ENCODE peak calls at places on chromosomes 1 and 21, in eight cellular contexts. One of them, this sample, is unnamed. For H4K20me1, the result is how much of the 10 kb centered on the place peaks cover.

GRCh38 chr1:169105434-169106094 is 926 bp upstream of the ATP1B1 start:
- DNase-seq in H9: peak
- DNase-seq in HCT116: no peak
- DNase-seq in fibroblast of lung: peak
- DNase-seq in mammary epithelial cell: peak
- DNase-seq in neural progenitor cell: peak
- DNase-seq in DND-41: peak
- DNase-seq in H1: peak
- DNase-seq in this sample: no peak

GRCh38 chr1:212566522-212567479 is 41.8 kb upstream of the ATF3 start:
- DNase-seq in H9: no peak
- DNase-seq in HCT116: peak
- DNase-seq in fibroblast of lung: peak
- DNase-seq in mammary epithelial cell: peak
- DNase-seq in neural progenitor cell: no peak
- DNase-seq in DND-41: peak
- DNase-seq in H1: no peak
- DNase-seq in this sample: peak

GRCh38 chr21:18744840-18745239 is 341.3 kb upstream of the TMPRSS15 start:
- DNase-seq in H9: no peak
- DNase-seq in HCT116: no peak
- DNase-seq in fibroblast of lung: no peak
- DNase-seq in mammary epithelial cell: no peak
- DNase-seq in neural progenitor cell: peak
- DNase-seq in DND-41: no peak
- DNase-seq in H1: no peak
- DNase-seq in this sample: no peak

GRCh38 chr1:223775054-223775453 is 62.7 kb downstream of the CAPN2 start:
- DNase-seq in H9: no peak
- DNase-seq in HCT116: no peak
- DNase-seq in fibroblast of lung: no peak
- DNase-seq in mammary epithelial cell: no peak
- DNase-seq in neural progenitor cell: no peak
- DNase-seq in DND-41: no peak
- DNase-seq in H1: no peak
- DNase-seq in this sample: no peak

GRCh38 chr1:218718977-218719376 is 373.8 kb downstream of the TGFB2 start:
- DNase-seq in H9: no peak
- DNase-seq in HCT116: no peak
- DNase-seq in fibroblast of lung: peak
- DNase-seq in mammary epithelial cell: no peak
- DNase-seq in neural progenitor cell: no peak
- DNase-seq in DND-41: no peak
- DNase-seq in H1: no peak
- DNase-seq in this sample: no peak

GRCh38 chr1:181601186-181601950 is 118.1 kb downstream of the CACNA1E start:
- DNase-seq in H9: no peak
- DNase-seq in HCT116: no peak
- DNase-seq in fibroblast of lung: no peak
- DNase-seq in mammary epithelial cell: no peak
- DNase-seq in neural progenitor cell: no peak
- DNase-seq in DND-41: no peak
- DNase-seq in H1: no peak
- DNase-seq in this sample: no peak

GRCh38 chr1:238647877-238648276 is 738.5 kb upstream of the CHRM3 start:
- DNase-seq in H9: peak
- DNase-seq in HCT116: no peak
- DNase-seq in fibroblast of lung: peak
- DNase-seq in mammary epithelial cell: peak
- DNase-seq in neural progenitor cell: peak
- DNase-seq in DND-41: no peak
- DNase-seq in H1: peak
- DNase-seq in this sample: no peak

GRCh38 chr1:119008483-119009299 is 20.5 kb upstream of the TBX15 start:
- DNase-seq in H9: peak
- DNase-seq in HCT116: peak
- DNase-seq in fibroblast of lung: peak
- DNase-seq in mammary epithelial cell: peak
- DNase-seq in neural progenitor cell: peak
- DNase-seq in DND-41: peak
- DNase-seq in H1: no peak
- DNase-seq in this sample: peak

GRCh38 chr1:181647314-181648035 is 164.2 kb downstream of the CACNA1E start:
- DNase-seq in H9: no peak
- DNase-seq in HCT116: no peak
- DNase-seq in fibroblast of lung: peak
- DNase-seq in mammary epithelial cell: peak
- DNase-seq in neural progenitor cell: no peak
- DNase-seq in DND-41: no peak
- DNase-seq in H1: no peak
- DNase-seq in this sample: no peak

GRCh38 chr1:3502834-3503524 is 48.5 kb downstream of the ARHGEF16 start:
- DNase-seq in H9: no peak
- DNase-seq in HCT116: no peak
- DNase-seq in fibroblast of lung: no peak
- DNase-seq in mammary epithelial cell: no peak
- DNase-seq in neural progenitor cell: no peak
- DNase-seq in DND-41: no peak
- DNase-seq in H1: no peak
- DNase-seq in this sample: no peak

GRCh38 chr1:22801753-22802152 is 91.1 kb downstream of the EPHB2 start:
- DNase-seq in H9: peak
- DNase-seq in HCT116: no peak
- DNase-seq in fibroblast of lung: no peak
- DNase-seq in mammary epithelial cell: no peak
- DNase-seq in neural progenitor cell: peak
- DNase-seq in DND-41: no peak
- DNase-seq in H1: no peak
- DNase-seq in this sample: peak

GRCh38 chr1:203128691-203129500 is 1.4 kb downstream of the ADORA1 start:
- DNase-seq in H9: peak
- DNase-seq in HCT116: no peak
- DNase-seq in fibroblast of lung: no peak
- DNase-seq in mammary epithelial cell: no peak
- DNase-seq in neural progenitor cell: no peak
- DNase-seq in DND-41: no peak
- DNase-seq in H1: no peak
- DNase-seq in this sample: no peak

GRCh38 chr1:101996830-101997485 is at the start of gene OLFM3:
- DNase-seq in H9: peak
- DNase-seq in HCT116: no peak
- DNase-seq in fibroblast of lung: peak
- DNase-seq in mammary epithelial cell: peak
- DNase-seq in neural progenitor cell: peak
- DNase-seq in DND-41: peak
- DNase-seq in H1: peak
- DNase-seq in this sample: no peak

GRCh38 chr1:209363112-209363511 is 220.4 kb upstream of the CAMK1G start:
- DNase-seq in H9: peak
- DNase-seq in HCT116: no peak
- DNase-seq in fibroblast of lung: no peak
- DNase-seq in mammary epithelial cell: peak
- DNase-seq in neural progenitor cell: peak
- DNase-seq in DND-41: no peak
- DNase-seq in H1: no peak
- DNase-seq in this sample: no peak

GRCh38 chr21:37463083-37463780 is 96.7 kb downstream of the DYRK1A start:
- DNase-seq in H9: no peak
- DNase-seq in HCT116: peak
- DNase-seq in fibroblast of lung: peak
- DNase-seq in mammary epithelial cell: peak
- DNase-seq in neural progenitor cell: peak
- DNase-seq in DND-41: peak
- DNase-seq in H1: no peak
- DNase-seq in this sample: peak

GRCh38 chr21:45994086-45994661 is 12.6 kb downstream of the COL6A1 start:
- DNase-seq in H9: no peak
- DNase-seq in HCT116: no peak
- DNase-seq in fibroblast of lung: peak
- DNase-seq in mammary epithelial cell: no peak
- DNase-seq in neural progenitor cell: no peak
- DNase-seq in DND-41: no peak
- DNase-seq in H1: no peak
- DNase-seq in this sample: no peak

GRCh38 chr1:41361495-41362356 is 492 bp downstream of the FOXO6 start:
- DNase-seq in H9: no peak
- DNase-seq in HCT116: no peak
- DNase-seq in fibroblast of lung: no peak
- DNase-seq in mammary epithelial cell: no peak
- DNase-seq in neural progenitor cell: peak
- DNase-seq in DND-41: no peak
- DNase-seq in H1: no peak
- DNase-seq in this sample: peak

GRCh38 chr1:19704247-19705113 is 39.8 kb downstream of the HTR6 start:
- DNase-seq in H9: peak
- DNase-seq in HCT116: peak
- DNase-seq in fibroblast of lung: peak
- DNase-seq in mammary epithelial cell: peak
- DNase-seq in neural progenitor cell: peak
- DNase-seq in DND-41: peak
- DNase-seq in H1: peak
- DNase-seq in this sample: peak

GRCh38 chr1:203607169-203607873 is 19.3 kb upstream of the ATP2B4 start:
- DNase-seq in H9: no peak
- DNase-seq in HCT116: no peak
- DNase-seq in fibroblast of lung: peak
- DNase-seq in mammary epithelial cell: peak
- DNase-seq in neural progenitor cell: no peak
- DNase-seq in DND-41: peak
- DNase-seq in H1: no peak
- DNase-seq in this sample: no peak

GRCh38 chr1:8025061-8025670 is 943 bp downstream of the ERRFI1 start:
- DNase-seq in H9: no peak
- DNase-seq in HCT116: no peak
- DNase-seq in fibroblast of lung: peak
- DNase-seq in mammary epithelial cell: peak
- DNase-seq in neural progenitor cell: peak
- DNase-seq in DND-41: no peak
- DNase-seq in H1: no peak
- DNase-seq in this sample: no peak

GRCh38 chr1:34597877-34598514 is 156.9 kb upstream of the GJB5 start:
- DNase-seq in H9: peak
- DNase-seq in HCT116: peak
- DNase-seq in fibroblast of lung: peak
- DNase-seq in mammary epithelial cell: peak
- DNase-seq in neural progenitor cell: peak
- DNase-seq in DND-41: peak
- DNase-seq in H1: peak
- DNase-seq in this sample: peak

GRCh38 chr1:24896596-24897262 is 33.3 kb downstream of the RUNX3 start:
- DNase-seq in H9: no peak
- DNase-seq in HCT116: no peak
- DNase-seq in fibroblast of lung: no peak
- DNase-seq in mammary epithelial cell: no peak
- DNase-seq in neural progenitor cell: no peak
- DNase-seq in DND-41: no peak
- DNase-seq in H1: no peak
- DNase-seq in this sample: no peak

GRCh38 chr1:224641030-224641429 is 24.9 kb downstream of the CNIH3 start:
- DNase-seq in H9: peak
- DNase-seq in HCT116: peak
- DNase-seq in fibroblast of lung: no peak
- DNase-seq in mammary epithelial cell: no peak
- DNase-seq in neural progenitor cell: peak
- DNase-seq in DND-41: no peak
- DNase-seq in H1: peak
- DNase-seq in this sample: no peak

GRCh38 chr1:177983824-177984528 is 14.1 kb upstream of the SEC16B start:
- DNase-seq in H9: peak
- DNase-seq in HCT116: no peak
- DNase-seq in fibroblast of lung: peak
- DNase-seq in mammary epithelial cell: peak
- DNase-seq in neural progenitor cell: peak
- DNase-seq in DND-41: no peak
- DNase-seq in H1: peak
- DNase-seq in this sample: no peak

GRCh38 chr1:118507391-118507790 is 322.4 kb upstream of the SPAG17 start:
- DNase-seq in H9: no peak
- DNase-seq in HCT116: no peak
- DNase-seq in fibroblast of lung: no peak
- DNase-seq in mammary epithelial cell: no peak
- DNase-seq in neural progenitor cell: no peak
- DNase-seq in DND-41: no peak
- DNase-seq in H1: no peak
- DNase-seq in this sample: no peak

GRCh38 chr1:198201956-198202784 is 45.4 kb downstream of the NEK7 start:
- DNase-seq in H9: no peak
- DNase-seq in HCT116: no peak
- DNase-seq in fibroblast of lung: no peak
- DNase-seq in mammary epithelial cell: no peak
- DNase-seq in neural progenitor cell: no peak
- DNase-seq in DND-41: no peak
- DNase-seq in H1: no peak
- DNase-seq in this sample: no peak
- H4K20me1 ChIP-seq in H9: under half
- H4K20me1 ChIP-seq in HCT116: under half
- H4K20me1 ChIP-seq in fibroblast of lung: under half
- H4K20me1 ChIP-seq in mammary epithelial cell: under half
- H4K20me1 ChIP-seq in neural progenitor cell: under half
- H4K20me1 ChIP-seq in DND-41: under half
- H4K20me1 ChIP-seq in H1: under half
- H4K20me1 ChIP-seq in this sample: under half

GRCh38 chr1:234921266-234922062 is 207.2 kb downstream of the TOMM20 start:
- DNase-seq in H9: no peak
- DNase-seq in HCT116: no peak
- DNase-seq in fibroblast of lung: peak
- DNase-seq in mammary epithelial cell: no peak
- DNase-seq in neural progenitor cell: no peak
- DNase-seq in DND-41: no peak
- DNase-seq in H1: no peak
- DNase-seq in this sample: no peak
- H2AFZ ChIP-seq in H9: no peak
- H2AFZ ChIP-seq in HCT116: no peak
- H2AFZ ChIP-seq in fibroblast of lung: no peak
- H2AFZ ChIP-seq in mammary epithelial cell: no peak
- H2AFZ ChIP-seq in neural progenitor cell: no peak
- H2AFZ ChIP-seq in DND-41: no peak
- H2AFZ ChIP-seq in H1: no peak
- H2AFZ ChIP-seq in this sample: no peak

GRCh38 chr21:42431196-42431595 is 27.5 kb downstream of the UBASH3A start:
- DNase-seq in H9: no peak
- DNase-seq in HCT116: no peak
- DNase-seq in fibroblast of lung: no peak
- DNase-seq in mammary epithelial cell: no peak
- DNase-seq in neural progenitor cell: no peak
- DNase-seq in DND-41: no peak
- DNase-seq in H1: no peak
- DNase-seq in this sample: no peak
- H4K20me1 ChIP-seq in H9: under half
- H4K20me1 ChIP-seq in HCT116: under half
- H4K20me1 ChIP-seq in fibroblast of lung: under half
- H4K20me1 ChIP-seq in mammary epithelial cell: under half
- H4K20me1 ChIP-seq in neural progenitor cell: under half
- H4K20me1 ChIP-seq in DND-41: under half
- H4K20me1 ChIP-seq in H1: under half
- H4K20me1 ChIP-seq in this sample: under half

DNA sequence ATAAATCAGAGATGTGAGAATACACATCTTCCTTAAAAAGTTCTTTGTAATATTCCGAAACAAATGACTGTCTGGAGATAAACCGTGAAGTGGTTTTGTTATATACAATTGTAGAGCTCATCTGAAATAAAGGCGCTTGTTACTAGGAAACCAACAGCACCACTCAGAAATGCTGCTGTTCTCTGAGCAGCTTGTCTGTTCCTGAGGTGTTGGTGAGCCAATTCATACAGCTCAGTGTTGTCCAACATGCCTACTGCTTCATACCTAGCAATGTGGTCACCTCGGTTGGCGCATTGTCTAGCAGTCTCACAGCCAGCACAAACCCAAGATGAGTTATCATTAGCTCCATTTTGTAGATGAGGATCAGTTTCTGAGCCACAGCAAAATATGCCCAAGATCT is 44.4 kb downstream of the GFI1 start:
- DNase-seq in H9: no peak
- DNase-seq in HCT116: no peak
- DNase-seq in fibroblast of lung: no peak
- DNase-seq in mammary epithelial cell: no peak
- DNase-seq in neural progenitor cell: no peak
- DNase-seq in DND-41: no peak
- DNase-seq in H1: no peak
- DNase-seq in this sample: no peak
- H2AFZ ChIP-seq in H9: no peak
- H2AFZ ChIP-seq in HCT116: no peak
- H2AFZ ChIP-seq in fibroblast of lung: peak
- H2AFZ ChIP-seq in mammary epithelial cell: peak
- H2AFZ ChIP-seq in neural progenitor cell: peak
- H2AFZ ChIP-seq in DND-41: no peak
- H2AFZ ChIP-seq in H1: peak
- H2AFZ ChIP-seq in this sample: no peak

This sample was measured in Karpas-422.